ENCODE peak calls at places on chromosome 18, in six cellular contexts. V is HepG2, X is left lung, C is H9, Y is DND-41, Q is right lobe of liver. N is an unnamed sample. For H3K4me1, the result is how much of the 10 kb centered on the place peaks cover.

GRCh38 chr18:22314001-22314400 is 103.7 kb downstream of the CTAGE1 start:
- DNase-seq in Q (no peak), C (no peak), X (no peak), Y (no peak), V (no peak), N (no peak)

GRCh38 chr18:63412949-63413348 is 9.3 kb downstream of the VPS4B start:
- DNase-seq in Q (no peak), X (no peak), Y (no peak), V (no peak), C (no peak), N (no peak)

GRCh38 chr18:44683566-44683965 is 2.9 kb downstream of the SETBP1 start:
- DNase-seq in Y (no peak), X (no peak), Q (no peak), V (no peak), C (no peak), N (no peak)

GRCh38 chr18:32980896-32981295 is 208.1 kb upstream of the KLHL14 start:
- DNase-seq in C (no peak), X (no peak), Q (no peak), V (no peak), Y (no peak), N (no peak)

GRCh38 chr18:506264-506663 is 5.8 kb upstream of the COLEC12 start:
- DNase-seq in Q (no peak), Y (no peak), X (no peak), V (no peak), C (no peak), N (no peak)

GRCh38 chr18:46169464-46169941 is 65.3 kb downstream of the HAUS1 start:
- DNase-seq in V (peak), C (no peak), Q (no peak), Y (no peak), X (peak), N (no peak)

GRCh38 chr18:46405832-46406538 is 251.0 kb downstream of the LOXHD1 start:
- DNase-seq in Y (no peak), C (no peak), Q (no peak), X (no peak), V (no peak), N (no peak)

GRCh38 chr18:11454021-11454420 is 155.4 kb upstream of the SLC35G4 start:
- DNase-seq in X (no peak), C (no peak), Y (peak), V (no peak), Q (no peak), N (no peak)

GRCh38 chr18:33275843-33276242 is 164.7 kb downstream of the CCDC178 start:
- DNase-seq in Q (no peak), Y (no peak), V (no peak), X (no peak), C (no peak), N (no peak)

GRCh38 chr18:63285332-63285731 is 34.2 kb downstream of the BCL2 start:
- DNase-seq in X (no peak), Y (no peak), Q (no peak), C (no peak), V (no peak), N (no peak)

GRCh38 chr18:23573948-23574431 is 12.3 kb downstream of the NPC1 start:
- DNase-seq in V (no peak), X (peak), Q (no peak), C (no peak), Y (no peak), N (no peak)

GRCh38 chr18:50030146-50030545 is 164.8 kb downstream of the MYO5B start:
- DNase-seq in V (no peak), Y (no peak), X (no peak), Q (no peak), C (no peak), N (no peak)

GRCh38 chr18:61169386-61169785 is 163.8 kb upstream of the CDH20 start:
- DNase-seq in C (no peak), Y (no peak), Q (no peak), V (no peak), X (no peak), N (no peak)

GRCh38 chr18:63173983-63174382 is 145.6 kb downstream of the BCL2 start:
- DNase-seq in C (no peak), Y (no peak), Q (no peak), V (no peak), X (no peak), N (no peak)

GRCh38 chr18:75211002-75211621 is 515 bp downstream of the TSHZ1 start:
- DNase-seq in X (no peak), V (peak), Q (no peak), C (no peak), Y (peak), N (no peak)

GRCh38 chr18:22470511-22471181 is 52.9 kb upstream of the CTAGE1 start:
- DNase-seq in X (no peak), C (no peak), V (no peak), Q (no peak), Y (no peak), N (no peak)

GRCh38 chr18:31436825-31437224 is 10.7 kb upstream of the DSG3 start:
- DNase-seq in C (no peak), Y (no peak), X (no peak), V (peak), Q (no peak), N (no peak)

GRCh38 chr18:64405161-64405560 is 256.3 kb upstream of the LINC00305 start:
- DNase-seq in C (no peak), Y (no peak), X (no peak), V (no peak), Q (no peak), N (no peak)

GRCh38 chr18:42038936-42039335 is 83.9 kb downstream of the PIK3C3 start:
- DNase-seq in Y (no peak), X (no peak), C (no peak), Q (no peak), V (no peak), N (no peak)

GRCh38 chr18:12092398-12093229 is 1.0 kb upstream of the ANKRD62 start:
- DNase-seq in V (peak), X (no peak), Q (peak), Y (no peak), C (peak), N (no peak)

GRCh38 chr18:22170421-22171262 is 1.3 kb downstream of the GATA6 start:
- DNase-seq in Y (no peak), V (peak), X (peak), Q (peak), C (peak), N (peak)

GRCh38 chr18:24016643-24017042 is 2.1 kb downstream of the TTC39C start:
- DNase-seq in X (no peak), Y (no peak), C (no peak), V (peak), Q (no peak), N (no peak)

GRCh38 chr18:24160086-24160485 is 21.2 kb downstream of the CABYR start:
- DNase-seq in C (no peak), X (no peak), V (no peak), Y (no peak), Q (no peak), N (no peak)

GRCh38 chr18:26708814-26709717 is 156.4 kb downstream of the AQP4 start:
- DNase-seq in C (no peak), Y (no peak), X (no peak), V (no peak), Q (no peak), N (no peak)

GRCh38 chr18:75269140-75269676 is 58.6 kb downstream of the TSHZ1 start:
- DNase-seq in X (no peak), Q (no peak), V (no peak), C (no peak), Y (peak), N (no peak)

GRCh38 chr18:1047406-1047805 is 142.7 kb downstream of the ADCYAP1 start:
- DNase-seq in X (no peak), V (no peak), C (no peak), Q (no peak), Y (no peak), N (no peak)

GRCh38 chr18:22503803-22504202 is 86.1 kb upstream of the CTAGE1 start:
- DNase-seq in Q (no peak), X (no peak), V (no peak), Y (no peak), C (no peak), N (no peak)

GRCh38 chr18:79640875-79641274 is 38.7 kb upstream of the CTDP1 start:
- DNase-seq in Q (no peak), Y (no peak), V (no peak), X (no peak), C (peak), N (no peak)

GRCh38 chr18:49814147-49814499 is 790 bp upstream of the ACAA2 start:
- DNase-seq in C (peak), Y (no peak), Q (peak), V (peak), X (peak), N (peak)

GRCh38 chr18:60870261-60870966 is 462.8 kb upstream of the CDH20 start:
- DNase-seq in V (no peak), C (no peak), Y (no peak), Q (no peak), X (no peak), N (no peak)

GRCh38 chr18:41761329-41762028 is 193.6 kb upstream of the PIK3C3 start:
- DNase-seq in Q (no peak), Y (no peak), C (no peak), X (no peak), V (no peak), N (no peak)

GRCh38 chr18:32956591-32957310 is 183.9 kb upstream of the KLHL14 start:
- DNase-seq in Y (no peak), Q (no peak), V (no peak), X (no peak), C (peak), N (no peak)

GRCh38 chr18:31555971-31556747 is 35.5 kb upstream of the TTR start:
- DNase-seq in C (no peak), V (peak), Y (peak), Q (no peak), X (no peak), N (peak)

GRCh38 chr18:8889479-8889878 is 184.1 kb downstream of the MTCL1 start:
- DNase-seq in X (no peak), C (no peak), Q (no peak), Y (no peak), V (no peak), N (no peak)

GRCh38 chr18:24395049-24395780 is 2.4 kb downstream of the OSBPL1A start:
- DNase-seq in Y (no peak), V (no peak), C (no peak), X (no peak), Q (no peak), N (no peak)

GRCh38 chr18:55323051-55323994 is 264.7 kb downstream of the TCF4 start:
- DNase-seq in C (no peak), Q (no peak), V (no peak), X (no peak), Y (no peak), N (no peak)

GRCh38 chr18:77107218-77107815 is 25.3 kb downstream of the MBP start:
- DNase-seq in Q (no peak), Y (no peak), V (no peak), X (peak), C (no peak), N (no peak)
- H3K4me1 ChIP-seq in Q (under half), Y (half or more), V (under half), X (under half), C (under half), N (under half)

GRCh38 chr18:28332071-28332470 is 155.1 kb upstream of the CDH2 start:
- DNase-seq in Q (no peak), Y (no peak), C (no peak), X (no peak), V (no peak), N (no peak)
- H3K4me1 ChIP-seq in Q (under half), Y (under half), C (under half), X (under half), V (under half), N (under half)

DNA sequence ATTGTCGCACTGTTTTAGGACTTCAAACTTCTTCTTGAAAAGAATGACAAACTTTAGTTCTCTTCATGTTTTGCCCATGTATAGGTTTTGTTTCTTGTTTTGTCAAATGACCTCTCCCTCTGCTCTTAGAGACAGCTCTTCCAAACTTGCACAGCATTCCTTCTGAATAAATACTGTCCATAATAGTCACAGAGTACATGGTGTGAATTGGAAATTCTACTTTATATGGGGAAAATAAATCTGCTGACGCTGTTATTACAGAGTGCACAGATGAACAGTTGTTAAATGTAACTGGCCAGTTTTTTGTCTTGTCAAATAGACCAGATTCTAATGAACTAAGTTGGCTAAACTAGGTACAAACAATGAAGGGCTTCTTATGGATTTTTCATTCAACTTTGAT is 115.9 kb upstream of the DTNA start:
- DNase-seq in Y (no peak), C (no peak), V (no peak), Q (no peak), X (no peak), N (no peak)
- H3K4me1 ChIP-seq in Y (under half), C (under half), V (under half), Q (under half), X (under half), N (under half)

DNA sequence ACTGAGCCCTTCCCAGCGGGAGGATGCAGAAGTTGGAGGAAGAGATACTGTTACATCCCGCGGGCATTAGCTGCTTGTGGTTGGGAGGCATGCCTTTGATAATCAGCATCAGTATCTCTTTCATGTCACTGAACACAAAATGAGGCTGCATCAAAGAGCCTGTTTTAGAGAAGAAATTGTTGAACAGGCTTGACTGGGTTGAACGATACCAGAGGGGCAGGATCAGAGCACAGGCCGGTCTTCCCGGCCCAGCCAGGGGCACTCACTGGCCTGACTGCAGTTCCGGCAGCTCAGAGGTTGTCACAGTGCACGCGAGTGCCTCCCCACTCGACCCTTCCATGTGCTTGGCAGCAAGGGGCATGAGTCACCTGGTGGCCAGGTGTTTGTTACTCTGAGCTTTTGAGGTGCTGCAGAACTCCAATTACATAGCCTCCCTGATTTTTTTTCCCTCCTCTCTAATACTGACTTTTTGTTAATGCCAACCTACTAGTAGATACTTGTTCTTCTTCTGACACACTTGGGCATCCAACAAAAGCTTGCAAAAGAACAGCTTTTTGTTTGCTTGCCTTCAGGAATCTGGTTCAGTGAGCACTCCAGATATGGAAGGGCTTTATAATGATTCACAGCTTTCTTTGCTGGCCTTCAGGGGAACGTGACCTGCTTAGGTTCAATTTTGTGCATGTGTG is 121.6 kb downstream of the VAPA start:
- DNase-seq in Y (no peak), V (no peak), X (peak), Q (no peak), C (no peak), N (no peak)
- H3K4me1 ChIP-seq in Y (under half), V (under half), X (under half), Q (under half), C (under half), N (under half)

GRCh38 chr18:57438669-57439616 is 3.8 kb downstream of the ONECUT2 start:
- DNase-seq in C (no peak), Y (no peak), X (no peak), Q (no peak), V (no peak), N (peak)
- H3K4me1 ChIP-seq in C (under half), Y (under half), X (under half), Q (under half), V (under half), N (under half)

GRCh38 chr18:7259482-7259881 is 28.6 kb downstream of the LRRC30 start:
- DNase-seq in Y (no peak), C (no peak), V (no peak), X (no peak), Q (no peak), N (no peak)
- H3K4me1 ChIP-seq in Y (under half), C (under half), V (under half), X (under half), Q (under half), N (under half)

DNA sequence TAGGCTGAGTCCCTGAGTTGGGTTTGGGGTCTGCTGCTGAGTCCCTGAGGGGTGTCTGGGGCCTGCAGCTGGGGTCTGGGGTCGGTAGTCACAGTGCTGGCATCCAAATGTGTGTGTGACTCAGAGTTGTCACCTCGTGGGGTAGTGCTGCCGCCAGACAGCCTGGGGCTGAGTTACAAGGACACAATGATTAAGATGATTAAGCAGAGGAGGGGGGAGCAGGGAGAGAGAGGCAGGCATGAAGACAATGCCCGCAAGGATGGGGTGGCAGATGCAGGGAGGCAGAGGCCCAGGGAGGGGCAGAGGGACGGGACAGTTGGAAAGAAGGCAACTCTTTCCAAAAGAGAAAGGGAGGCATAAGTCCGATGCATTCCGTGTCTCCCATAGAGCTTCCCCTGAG is 120.2 kb downstream of the CELF4 start:
- DNase-seq in V (no peak), Y (no peak), C (no peak), X (no peak), Q (no peak), N (no peak)
- H3K4me1 ChIP-seq in V (under half), Y (under half), C (under half), X (under half), Q (under half), N (under half)

DNA sequence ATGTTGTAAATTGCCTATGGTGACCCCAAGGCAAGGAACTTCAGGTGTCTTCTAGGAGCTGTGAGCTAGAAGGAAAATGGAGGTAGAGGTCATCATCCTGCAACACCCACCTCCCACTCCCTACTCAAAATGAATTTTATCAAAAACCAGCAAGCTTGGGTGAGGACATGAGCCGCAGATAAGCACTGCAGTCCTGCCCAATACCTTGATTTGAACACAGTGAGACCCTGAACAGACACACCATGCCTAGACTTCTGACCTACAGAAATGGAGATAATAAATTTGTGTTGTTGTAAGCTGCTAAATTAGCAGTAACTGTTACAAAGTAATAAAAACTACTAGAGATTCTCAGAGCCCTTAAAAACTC is 13.4 kb downstream of the MEX3C start:
- DNase-seq in Y (no peak), X (no peak), C (no peak), V (no peak), Q (no peak), N (no peak)
- H3K4me1 ChIP-seq in Y (under half), X (under half), C (under half), V (under half), Q (under half), N (under half)

N was measured in HAP-1.